ENCODE peak calls at places on chromosomes 5 and 9, in five cellular contexts. H is CD8-positive, alpha-beta T cell; Y is psoas muscle; J is endodermal cell; P is colonic mucosa. B is an unnamed sample.

GRCh38 chr9:111610851-111611250 is 11.4 kb upstream of the PTGR1 start:
- DNase-seq in H (no peak), Y (no peak), J (no peak), P (no peak), B (no peak)

GRCh38 chr9:30519756-30520155 is 1864.7 kb upstream of the ACO1 start:
- DNase-seq in H (no peak), Y (no peak), J (no peak), P (no peak), B (no peak)

GRCh38 chr5:135934939-135935338 is 19.8 kb downstream of the LECT2 start:
- DNase-seq in H (no peak), Y (no peak), J (no peak), P (no peak), B (no peak)

GRCh38 chr9:119938871-119939270 is 569.6 kb upstream of the BRINP1 start:
- DNase-seq in H (no peak), Y (no peak), J (no peak), P (no peak), B (no peak)

GRCh38 chr5:55226027-55226933 is 835 bp downstream of the MCIDAS start:
- DNase-seq in H (peak), Y (no peak), J (peak), P (peak), B (peak)

GRCh38 chr9:87793292-87793691 is 67.4 kb downstream of the CTSL start:
- DNase-seq in H (no peak), Y (no peak), J (no peak), P (no peak), B (no peak)

GRCh38 chr5:37767251-37767650 is 72.6 kb downstream of the GDNF start:
- DNase-seq in H (no peak), Y (no peak), J (no peak), P (no peak), B (no peak)

GRCh38 chr9:111704503-111704902 is 43.1 kb downstream of the GNG10 start:
- DNase-seq in H (no peak), Y (no peak), J (no peak), P (no peak), B (no peak)

GRCh38 chr5:9617191-9617590 is 13.0 kb downstream of the TAS2R1 start:
- DNase-seq in H (no peak), Y (no peak), J (peak), P (no peak), B (no peak)

GRCh38 chr5:33313150-33313549 is 127.6 kb upstream of the TARS1 start:
- DNase-seq in H (no peak), Y (no peak), J (no peak), P (peak), B (no peak)

GRCh38 chr5:112738180-112738560 is 485 bp downstream of the APC start:
- DNase-seq in H (no peak), Y (no peak), J (peak), P (no peak), B (peak)

GRCh38 chr9:121861501-121862180 is 210.2 kb downstream of the DAB2IP start:
- DNase-seq in H (no peak), Y (peak), J (peak), P (peak), B (peak)

GRCh38 chr9:113274474-113275146 is 762 bp downstream of the CDC26 start:
- DNase-seq in H (peak), Y (no peak), J (no peak), P (peak), B (peak)

GRCh38 chr9:133597316-133597957 is 11.8 kb downstream of the FAM163B start:
- DNase-seq in H (no peak), Y (no peak), J (no peak), P (no peak), B (no peak)

GRCh38 chr5:178271231-178271630 is 38.6 kb upstream of the PHYKPL start:
- DNase-seq in H (no peak), Y (no peak), J (no peak), P (no peak), B (no peak)

GRCh38 chr5:104299998-104300706 is 737.6 kb upstream of the NUDT12 start:
- DNase-seq in H (no peak), Y (no peak), J (no peak), P (no peak), B (no peak)

GRCh38 chr9:100492952-100493351 is 20.0 kb downstream of the TMEFF1 start:
- DNase-seq in H (no peak), Y (peak), J (no peak), P (no peak), B (no peak)

GRCh38 chr9:17134843-17135577 is at the start of gene CNTLN:
- DNase-seq in H (no peak), Y (peak), J (peak), P (peak), B (peak)

GRCh38 chr9:113530022-113530635 is 66.6 kb downstream of the RGS3 start:
- DNase-seq in H (no peak), Y (no peak), J (peak), P (no peak), B (no peak)

GRCh38 chr9:74570879-74571512 is 73.9 kb downstream of the RORB start:
- DNase-seq in H (no peak), Y (no peak), J (peak), P (peak), B (no peak)

GRCh38 chr5:11234501-11234911 is 473.5 kb upstream of the DAP start:
- DNase-seq in H (no peak), Y (no peak), J (peak), P (no peak), B (no peak)

GRCh38 chr5:127863610-127864395 is 160.6 kb downstream of the CCDC192 start:
- DNase-seq in H (no peak), Y (no peak), J (no peak), P (no peak), B (no peak)

GRCh38 chr5:115979628-115980041 is 17.4 kb downstream of the LVRN start:
- DNase-seq in H (no peak), Y (no peak), J (no peak), P (no peak), B (no peak)

GRCh38 chr9:128149001-128149701 is at the start of gene LCN2:
- DNase-seq in H (no peak), Y (peak), J (peak), P (peak), B (peak)

GRCh38 chr5:94575196-94575595 is 43.2 kb downstream of the KIAA0825 start:
- DNase-seq in H (no peak), Y (no peak), J (no peak), P (no peak), B (no peak)

GRCh38 chr5:23704176-23704855 is 196.9 kb downstream of the PRDM9 start:
- DNase-seq in H (no peak), Y (no peak), J (no peak), P (no peak), B (no peak)

GRCh38 chr5:138448070-138448469 is 9.2 kb downstream of the REEP2 start:
- DNase-seq in H (no peak), Y (no peak), J (no peak), P (no peak), B (peak)

GRCh38 chr5:179260324-179261070 is 84.8 kb downstream of the ADAMTS2 start:
- DNase-seq in H (no peak), Y (peak), J (peak), P (no peak), B (no peak)

GRCh38 chr9:133476941-133477340 is 2.0 kb downstream of the SLC2A6 start:
- DNase-seq in H (no peak), Y (peak), J (no peak), P (no peak), B (no peak)

DNA sequence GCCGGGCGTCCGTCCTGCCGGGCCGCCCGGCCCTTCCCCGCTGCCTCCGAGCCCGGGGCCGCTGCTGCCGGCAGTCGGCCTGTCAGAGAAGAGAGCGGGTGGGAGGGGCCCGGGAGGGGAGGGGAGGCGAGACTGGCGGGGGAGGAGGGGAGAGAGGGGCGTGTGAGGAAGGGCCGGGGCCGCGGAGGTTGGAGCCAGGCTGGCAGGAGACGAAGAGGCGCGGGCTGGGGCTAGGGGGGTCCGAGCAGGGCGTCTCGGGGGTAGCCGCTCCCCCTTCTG is 570 bp downstream of the CREBRF start:
- DNase-seq in H (peak), Y (no peak), J (no peak), P (no peak), B (peak)
- H3K4me3 ChIP-seq in H (peak), Y (peak), J (peak), P (peak), B (peak)

GRCh38 chr9:92402359-92402758 is 2.0 kb downstream of the OGN start:
- DNase-seq in H (no peak), Y (no peak), J (no peak), P (no peak), B (no peak)
- H3K4me3 ChIP-seq in H (no peak), Y (peak), J (no peak), P (no peak), B (no peak)

DNA sequence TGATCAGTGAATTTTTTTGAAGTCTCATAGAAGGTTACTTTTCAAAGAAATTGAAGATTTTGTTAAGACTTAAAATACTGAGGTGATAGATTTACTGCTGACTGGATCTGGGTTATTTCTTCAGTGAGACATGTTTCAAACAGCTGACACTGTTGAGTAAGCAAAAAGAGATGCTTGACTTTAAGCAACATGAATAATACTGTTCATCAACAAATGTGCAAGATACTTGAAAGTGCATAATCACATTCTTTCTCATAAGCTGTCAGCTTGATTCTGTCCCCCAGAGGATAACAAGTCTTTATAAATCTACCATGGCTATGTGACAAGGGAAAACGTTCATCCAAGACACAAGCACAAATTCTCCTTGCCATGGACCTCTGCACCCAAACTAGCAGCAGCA is 260.1 kb upstream of the CDH18 start:
- DNase-seq in H (no peak), Y (no peak), J (no peak), P (no peak), B (no peak)
- H3K4me3 ChIP-seq in H (no peak), Y (no peak), J (no peak), P (no peak), B (no peak)

GRCh38 chr9:88976888-88977257 is 14.4 kb upstream of the S1PR3 start:
- DNase-seq in H (no peak), Y (no peak), J (peak), P (no peak), B (no peak)
- H3K4me3 ChIP-seq in H (no peak), Y (no peak), J (no peak), P (no peak), B (no peak)

GRCh38 chr5:1158647-1159340 is 42.6 kb upstream of the SLC6A19 start:
- DNase-seq in H (no peak), Y (no peak), J (no peak), P (no peak), B (no peak)

GRCh38 chr5:1159341-1159675 is 42.1 kb upstream of the SLC6A19 start:
- DNase-seq in H (no peak), Y (no peak), J (no peak), P (no peak), B (no peak)

GRCh38 chr5:1156033-1156753 is 44.3 kb upstream of the SLC12A7 start:
- DNase-seq in H (no peak), Y (no peak), J (peak), P (no peak), B (no peak)

GRCh38 chr5:1155191-1156032 is 43.5 kb upstream of the SLC12A7 start:
- DNase-seq in H (peak), Y (no peak), J (no peak), P (no peak), B (peak)

DNA sequence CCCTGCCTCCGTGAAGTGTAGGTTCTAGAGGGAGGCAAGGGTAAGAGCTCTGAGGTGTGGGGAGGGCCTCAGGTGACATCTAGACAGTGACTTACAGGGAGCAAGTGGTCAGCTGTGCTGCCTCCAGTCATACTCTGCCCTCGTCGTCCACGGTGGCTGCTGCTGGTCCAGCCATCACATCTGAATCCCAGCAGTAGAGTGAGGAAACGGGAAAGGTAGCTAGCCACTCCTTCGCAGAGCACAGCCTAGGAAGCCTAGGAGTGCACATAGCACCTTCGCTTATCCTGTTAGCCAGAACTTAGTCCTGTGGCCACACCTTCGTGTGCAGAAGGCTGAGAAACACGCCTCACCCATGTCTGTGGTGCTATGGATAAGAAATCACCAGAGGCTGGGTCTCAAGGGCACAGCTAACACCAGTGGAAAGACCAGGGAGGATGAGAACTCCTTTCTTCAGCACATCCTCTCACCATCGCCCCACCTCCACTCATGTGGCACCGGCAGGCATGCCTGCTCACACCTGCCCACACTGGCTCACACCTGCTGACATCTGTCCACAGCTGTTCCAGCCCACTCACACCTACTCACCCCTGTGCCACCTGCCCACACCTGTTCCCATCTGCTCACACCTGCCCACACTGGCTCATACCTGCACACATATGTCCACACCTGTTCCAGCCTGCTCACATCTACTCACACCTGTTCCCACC is 44.5 kb upstream of the SLC6A19 start:
- DNase-seq in H (no peak), Y (no peak), J (no peak), P (no peak), B (no peak)
- H3K4me3 ChIP-seq in H (no peak), Y (no peak), J (no peak), P (no peak), B (no peak)

DNA sequence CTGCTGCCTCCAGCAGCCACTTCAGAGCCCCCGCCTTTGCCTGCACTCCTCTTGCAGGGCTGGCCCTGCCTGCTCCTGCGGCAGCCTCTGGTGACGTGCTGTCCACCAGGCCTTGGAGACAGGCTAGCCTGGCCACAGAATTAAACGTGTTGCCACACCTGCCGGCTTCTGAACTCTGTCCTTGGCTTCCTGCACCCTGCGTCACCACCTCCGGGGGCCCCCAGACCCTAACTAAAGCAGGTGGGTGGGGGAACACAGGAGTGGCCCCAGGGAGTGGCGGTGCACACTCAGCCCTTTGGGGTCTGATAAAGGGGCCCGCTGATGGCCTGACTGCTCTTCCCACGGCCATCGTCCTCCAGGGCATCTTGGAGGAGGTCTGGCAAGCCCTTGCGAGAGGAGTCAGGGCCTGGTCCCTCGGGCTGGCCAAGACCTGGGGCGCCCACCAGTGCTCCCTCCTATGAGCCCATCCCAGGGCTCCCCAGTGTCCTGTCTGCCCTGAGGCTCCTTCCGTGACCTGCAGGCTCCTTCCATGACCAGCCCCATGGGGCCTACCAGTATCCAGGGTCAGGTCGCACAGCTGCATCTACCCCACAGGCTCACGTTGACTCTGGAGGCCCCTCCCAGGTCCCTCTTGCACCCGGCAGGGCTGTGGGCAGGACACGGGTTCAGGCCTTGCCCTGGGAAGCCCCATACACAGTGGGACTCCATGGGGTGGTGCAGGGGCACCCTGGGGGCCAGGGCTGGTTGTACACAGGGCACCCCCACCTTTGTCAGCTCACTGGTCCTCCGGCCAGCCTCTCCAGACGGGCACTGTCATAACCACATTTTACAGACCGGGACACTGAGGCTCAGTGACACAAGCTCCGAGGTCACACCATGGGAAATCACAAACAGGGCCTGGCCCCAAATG is 1.0 kb upstream of the MAMDC4 start:
- DNase-seq in H (no peak), Y (peak), J (peak), P (no peak), B (no peak)
- H3K4me3 ChIP-seq in H (no peak), Y (peak), J (no peak), P (no peak), B (no peak)

GRCh38 chr5:17401509-17402290 is 96.3 kb upstream of the TAF11L2 start:
- DNase-seq in H (no peak), Y (no peak), J (peak), P (no peak), B (no peak)
- H3K4me3 ChIP-seq in H (no peak), Y (no peak), J (peak), P (no peak), B (no peak)

GRCh38 chr9:37946041-37946440 is 42.1 kb upstream of the SLC25A51 start:
- DNase-seq in H (no peak), Y (peak), J (no peak), P (no peak), B (no peak)

GRCh38 chr9:37943329-37944265 is 39.7 kb upstream of the SLC25A51 start:
- DNase-seq in H (no peak), Y (peak), J (no peak), P (no peak), B (no peak)

GRCh38 chr9:37946971-37947370 is 43.0 kb upstream of the SLC25A51 start:
- DNase-seq in H (no peak), Y (no peak), J (no peak), P (no peak), B (no peak)

GRCh38 chr9:37944266-37944650 is 40.3 kb upstream of the SLC25A51 start:
- DNase-seq in H (no peak), Y (peak), J (no peak), P (no peak), B (no peak)

DNA sequence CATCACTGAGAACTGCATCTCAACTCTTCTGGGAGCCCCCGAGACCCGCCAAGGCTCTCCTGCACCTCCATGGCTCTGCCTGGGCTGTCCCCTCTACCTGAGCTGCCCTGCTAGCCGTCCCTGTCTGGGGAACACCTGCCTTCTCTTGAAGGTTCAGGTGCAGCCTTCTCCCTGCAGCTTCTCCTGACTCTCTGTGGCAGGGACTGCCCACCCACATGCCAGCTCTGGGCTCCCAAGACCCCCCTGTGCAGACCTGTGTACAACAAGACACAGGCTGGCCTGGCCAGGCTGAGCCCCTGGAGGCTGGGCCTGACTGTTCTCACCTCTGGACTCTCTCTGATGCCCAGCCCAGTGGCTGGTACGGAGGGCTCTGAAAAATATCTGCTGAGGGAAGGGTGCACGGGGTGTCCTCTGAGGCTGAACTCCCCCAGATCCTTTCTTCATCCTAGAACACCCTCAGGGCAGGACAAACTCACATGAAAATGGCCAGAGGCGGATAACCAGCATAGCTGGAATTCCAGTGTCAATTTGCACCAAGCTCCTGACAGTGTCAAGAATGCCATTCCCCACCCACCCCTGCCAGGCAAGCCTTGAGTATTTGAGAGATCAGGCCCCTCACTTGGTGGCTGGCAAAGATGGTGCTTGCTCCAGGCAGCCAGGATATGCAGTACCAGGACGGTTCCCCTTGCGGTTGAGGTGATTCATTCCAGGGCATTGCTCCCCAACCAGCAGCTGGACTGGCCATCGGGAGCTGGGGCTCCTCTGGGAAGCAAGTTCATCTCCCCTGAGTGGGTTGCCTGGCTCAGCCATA is 40.9 kb upstream of the SLC25A51 start:
- DNase-seq in H (no peak), Y (peak), J (peak), P (no peak), B (no peak)
- H3K4me3 ChIP-seq in H (no peak), Y (no peak), J (no peak), P (no peak), B (no peak)

DNA sequence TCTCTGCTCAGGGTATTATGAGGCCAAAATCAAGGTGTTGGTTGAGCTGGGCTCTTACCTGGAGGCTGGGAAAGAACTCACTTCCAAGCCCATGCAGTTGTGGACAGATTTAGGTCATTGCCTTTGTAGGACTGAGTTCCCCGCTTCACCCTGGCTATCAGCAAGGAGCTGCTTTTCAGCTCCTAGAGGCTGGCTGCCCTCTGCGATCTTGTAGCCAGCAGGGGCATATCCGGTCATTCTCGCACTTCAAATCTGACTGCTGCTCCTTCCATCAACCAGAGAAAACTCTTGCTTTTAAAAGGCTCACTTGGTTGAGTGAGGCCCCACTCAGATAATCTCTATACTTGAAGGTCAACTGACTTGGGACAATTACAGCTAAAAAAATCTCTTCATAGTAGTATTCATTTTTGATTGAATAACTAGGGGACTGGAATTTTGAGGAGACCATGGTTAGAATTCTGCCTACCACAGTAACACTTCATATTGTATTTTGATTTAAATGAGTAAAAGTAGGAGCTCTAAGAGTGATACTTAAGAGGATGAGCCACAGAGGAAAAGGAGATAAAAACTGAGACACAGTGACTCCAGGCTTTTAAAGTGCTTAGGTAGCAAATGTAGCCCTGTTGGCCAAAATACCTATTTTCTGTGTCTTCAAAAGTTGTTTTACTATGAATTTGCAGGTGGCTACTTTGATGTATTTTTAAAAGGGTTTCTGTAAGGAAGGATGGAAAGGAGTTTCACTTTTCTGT is 137.4 kb downstream of the CD180 start:
- DNase-seq in H (no peak), Y (no peak), J (peak), P (no peak), B (peak)
- H3K4me3 ChIP-seq in H (no peak), Y (no peak), J (no peak), P (no peak), B (no peak)

B was measured in H7.